ENCODE peak calls at places on chromosomes 16 and 17, in ten cellular contexts. Y is stomach; K is CD4-positive, alpha-beta memory T cell; X is cardiac fibroblast; C is AG09309; B is right atrium auricular region; N is hepatocyte; J is epithelial cell of esophagus; G is OCI-LY7; E is GM23248. S is an unnamed sample.

GRCh38 chr17:57442914-57443571 is 186.7 kb downstream of the MSI2 start:
- DNase-seq in J (peak; percentile 72), C (no peak), Y (peak; percentile 36), B (no peak), N (no peak), X (peak; percentile 39), G (peak; percentile 88), K (peak; percentile 41), E (peak; percentile 62), S (peak; percentile 82)

GRCh38 chr17:14464741-14465140 is 163.9 kb downstream of the HS3ST3B1 start:
- DNase-seq in K (no peak), E (peak; percentile 72), G (no peak), X (peak; percentile 31), N (no peak), Y (no peak), J (peak; percentile 61), C (peak; percentile 72), B (no peak), S (peak; percentile 36)

GRCh38 chr17:27422601-27423000 is 33.6 kb upstream of the KSR1 start:
- DNase-seq in B (no peak), E (no peak), G (no peak), J (no peak), N (no peak), C (no peak), Y (no peak), X (no peak), K (no peak), S (no peak)

GRCh38 chr17:73782641-73783381 is 138.6 kb upstream of the SDK2 start:
- DNase-seq in C (no peak), X (no peak), G (peak; percentile 66), N (no peak), J (no peak), K (no peak), E (no peak), B (no peak), Y (no peak), S (no peak)

GRCh38 chr16:86569843-86570447 is 3.3 kb downstream of the FOXC2 start:
- DNase-seq in B (no peak), K (no peak), C (no peak), E (no peak), Y (no peak), X (peak; percentile 17), N (no peak), J (no peak), G (peak; percentile 8), S (no peak)

GRCh38 chr16:889586-889985 is 81.2 kb downstream of the LMF1 start:
- DNase-seq in X (no peak), Y (no peak), N (no peak), G (no peak), E (no peak), B (no peak), C (no peak), J (no peak), K (no peak), S (no peak)

GRCh38 chr17:10198509-10199249 is at the start of gene GAS7:
- DNase-seq in N (peak; percentile 84), E (peak; percentile 78), B (peak; percentile 67), X (no peak), C (no peak), G (no peak), K (peak; percentile 27), Y (peak; percentile 38), J (no peak), S (peak; percentile 8)

GRCh38 chr16:64311241-64311640 is 810.6 kb downstream of the CDH11 start:
- DNase-seq in K (no peak), E (peak; percentile 23), N (no peak), B (no peak), X (peak; percentile 28), J (peak; percentile 1), Y (no peak), C (no peak), G (no peak), S (peak; percentile 48)

GRCh38 chr17:263773-264172 is 82.3 kb upstream of the DOC2B start:
- DNase-seq in Y (no peak), N (no peak), K (no peak), E (no peak), G (no peak), J (no peak), X (no peak), C (no peak), B (no peak), S (no peak)

GRCh38 chr17:63382136-63382535 is 64.0 kb downstream of the CYB561 start:
- DNase-seq in B (no peak), K (no peak), C (no peak), E (peak; percentile 38), X (no peak), Y (no peak), J (no peak), N (no peak), G (no peak), S (no peak)

GRCh38 chr17:3035256-3035967 is 28.0 kb downstream of the OR1D5 start:
- DNase-seq in Y (no peak), E (no peak), B (peak; percentile 43), N (no peak), J (no peak), G (no peak), K (no peak), C (no peak), X (no peak), S (no peak)
- H3K4me3 ChIP-seq in Y (no peak overlapping the region), E (no peak overlapping the region), B (no peak overlapping the region), N (no peak overlapping the region), J (no peak overlapping the region), G (no peak overlapping the region), K (no peak overlapping the region), C (no peak overlapping the region), X (no peak overlapping the region), S (no peak overlapping the region)

GRCh38 chr16:3065742-3066439 is 451 bp downstream of the IL32 start:
- DNase-seq in N (no peak), J (no peak), B (no peak), K (no peak), C (no peak), E (no peak), X (peak; percentile 19), G (no peak), Y (no peak), S (no peak)
- H3K4me3 ChIP-seq in N (no peak overlapping the region), J (no peak overlapping the region), B (peak overlapping the region; percentile 43), K (peak overlapping the region; percentile 98), C (no peak overlapping the region), E (no peak overlapping the region), X (peak overlapping the region; percentile 58), G (no peak overlapping the region), Y (peak overlapping the region; percentile 50), S (no peak overlapping the region)

GRCh38 chr17:62064029-62064790 is 868 bp downstream of the MED13 start:
- DNase-seq in X (peak; percentile 38), N (no peak), Y (no peak), K (peak; percentile 14), B (no peak), J (peak; percentile 66), C (no peak), E (peak; percentile 42), G (peak; percentile 29), S (peak; percentile 48)

GRCh38 chr17:62062313-62062712 is 2.8 kb downstream of the MED13 start:
- DNase-seq in B (no peak), G (no peak), J (no peak), X (peak; percentile 40), E (peak; percentile 58), Y (no peak), C (no peak), K (no peak), N (no peak), S (peak; percentile 41)

GRCh38 chr17:62065611-62066468 is 762 bp upstream of the MED13 start:
- DNase-seq in K (peak; percentile 96), J (peak; percentile 99), E (peak; percentile 99), B (peak; percentile 98), G (peak; percentile 97), Y (peak; percentile 99), C (peak; percentile 86), X (peak; percentile 97), N (peak; percentile 99), S (peak; percentile 97)

GRCh38 chr17:62064791-62065563 is at the start of gene MED13:
- DNase-seq in X (peak; percentile 45), Y (peak; percentile 64), N (peak; percentile 81), E (peak; percentile 78), C (no peak), K (peak; percentile 53), G (peak; percentile 62), B (peak; percentile 65), J (peak; percentile 40), S (peak; percentile 37)

DNA sequence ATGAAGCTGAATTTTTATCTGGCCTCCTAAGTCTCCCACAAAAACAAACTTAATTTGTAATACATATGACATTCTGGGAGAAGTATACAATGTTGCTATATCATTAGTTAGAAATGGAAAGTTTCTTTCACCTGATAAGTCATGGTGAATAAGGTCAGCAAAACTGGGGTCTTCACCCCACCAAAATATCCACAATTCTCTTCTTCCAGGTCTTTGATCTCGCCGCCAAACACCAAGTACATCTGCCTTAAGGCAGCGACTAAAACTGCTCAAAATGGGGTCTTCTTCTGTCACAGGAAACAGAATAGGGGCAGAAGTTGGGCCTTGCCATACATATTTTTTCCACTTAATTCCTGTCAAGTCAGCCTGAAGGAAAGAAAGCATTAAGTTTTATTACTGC is 2.1 kb downstream of the MED13 start:
- DNase-seq in Y (no peak), E (no peak), J (no peak), N (no peak), C (no peak), B (no peak), K (no peak), G (peak; percentile 42), X (no peak), S (no peak)
- H3K4me3 ChIP-seq in Y (peak overlapping the region; percentile 84), E (peak overlapping the region; percentile 97), J (peak overlapping the region; percentile 84), N (peak overlapping the region; percentile 51), C (no peak overlapping the region), B (no peak overlapping the region), K (no peak overlapping the region), G (peak overlapping the region; percentile 99), X (peak overlapping the region; percentile 97), S (peak overlapping the region; percentile 57)

GRCh38 chr17:77571562-77571981 is 386.9 kb upstream of the TNRC6C start:
- DNase-seq in J (no peak), X (peak; percentile 2), B (peak; percentile 59), E (peak; percentile 28), C (no peak), Y (peak; percentile 32), N (no peak), K (peak; percentile 2), G (no peak), S (peak; percentile 14)

GRCh38 chr17:77570565-77570898 is 388.0 kb upstream of the TNRC6C start:
- DNase-seq in B (no peak), G (no peak), Y (no peak), N (no peak), E (no peak), X (no peak), K (no peak), C (no peak), J (no peak), S (no peak)

GRCh38 chr17:77572851-77573250 is 385.7 kb upstream of the TNRC6C start:
- DNase-seq in G (no peak), J (no peak), K (no peak), E (no peak), B (no peak), X (no peak), Y (no peak), N (no peak), C (no peak), S (no peak)

GRCh38 chr17:77571141-77571540 is 387.4 kb upstream of the TNRC6C start:
- DNase-seq in G (no peak), E (no peak), K (no peak), X (no peak), N (no peak), B (no peak), C (no peak), Y (no peak), J (no peak), S (no peak)

GRCh38 chr17:77572065-77572601 is 386.4 kb upstream of the TNRC6C start:
- DNase-seq in N (no peak), E (no peak), X (no peak), J (no peak), B (no peak), Y (no peak), C (no peak), K (no peak), G (no peak), S (no peak)
- H3K4me3 ChIP-seq in N (no peak overlapping the region), E (no peak overlapping the region), X (no peak overlapping the region), J (no peak overlapping the region), B (peak overlapping the region; percentile 12), Y (no peak overlapping the region), C (no peak overlapping the region), K (no peak overlapping the region), G (no peak overlapping the region), S (no peak overlapping the region)

S was measured in fibroblast of lung.